ENCODE peak calls at places on chromosomes 2 and 18, in seven cellular contexts. One of them, this sample, is unnamed.

GRCh38 chr2:29765711-29766110 is 155.7 kb downstream of the ALK start:
- DNase-seq in neuronal stem cell: no peak
- DNase-seq in IMR-90: peak; percentile 60
- DNase-seq in H1: no peak
- DNase-seq in trophoblast cell: no peak
- DNase-seq in mesenchymal stem cell: no peak
- DNase-seq in mesendoderm: no peak
- DNase-seq in this sample: no peak

GRCh38 chr2:239223330-239224248 is 177.2 kb downstream of the HDAC4 start:
- DNase-seq in IMR-90: peak; percentile 53
- DNase-seq in trophoblast cell: no peak
- DNase-seq in H1: no peak
- DNase-seq in mesendoderm: no peak
- DNase-seq in mesenchymal stem cell: no peak
- DNase-seq in neuronal stem cell: no peak
- DNase-seq in this sample: no peak

GRCh38 chr2:147756103-147756502 is 88.7 kb upstream of the ACVR2A start:
- DNase-seq in mesenchymal stem cell: no peak
- DNase-seq in neuronal stem cell: no peak
- DNase-seq in H1: no peak
- DNase-seq in IMR-90: no peak
- DNase-seq in trophoblast cell: no peak
- DNase-seq in mesendoderm: no peak
- DNase-seq in this sample: peak; percentile 33

GRCh38 chr2:176527141-176527901 is 258.1 kb downstream of the MTX2 start:
- DNase-seq in mesendoderm: no peak
- DNase-seq in neuronal stem cell: no peak
- DNase-seq in IMR-90: no peak
- DNase-seq in trophoblast cell: no peak
- DNase-seq in mesenchymal stem cell: no peak
- DNase-seq in H1: no peak
- DNase-seq in this sample: no peak

GRCh38 chr18:58116815-58117214 is 72.8 kb downstream of the NEDD4L start:
- DNase-seq in H1: no peak
- DNase-seq in mesendoderm: no peak
- DNase-seq in mesenchymal stem cell: no peak
- DNase-seq in IMR-90: no peak
- DNase-seq in neuronal stem cell: no peak
- DNase-seq in trophoblast cell: no peak
- DNase-seq in this sample: no peak

GRCh38 chr2:44981714-44982108 is 27.5 kb downstream of the SIX2 start:
- DNase-seq in trophoblast cell: peak; percentile 44
- DNase-seq in mesenchymal stem cell: peak; percentile 63
- DNase-seq in IMR-90: peak; percentile 73
- DNase-seq in H1: peak; percentile 93
- DNase-seq in neuronal stem cell: peak; percentile 80
- DNase-seq in mesendoderm: peak; percentile 77
- DNase-seq in this sample: peak; percentile 76

GRCh38 chr2:42947809-42948595 is 155.6 kb upstream of the HAAO start:
- DNase-seq in mesenchymal stem cell: no peak
- DNase-seq in trophoblast cell: no peak
- DNase-seq in H1: no peak
- DNase-seq in neuronal stem cell: no peak
- DNase-seq in mesendoderm: no peak
- DNase-seq in IMR-90: no peak
- DNase-seq in this sample: no peak

GRCh38 chr2:232438951-232439757 is 16.8 kb upstream of the ALPI start:
- DNase-seq in mesendoderm: no peak
- DNase-seq in H1: peak; percentile 71
- DNase-seq in IMR-90: no peak
- DNase-seq in trophoblast cell: peak; percentile 30
- DNase-seq in mesenchymal stem cell: peak; percentile 12
- DNase-seq in neuronal stem cell: no peak
- DNase-seq in this sample: peak; percentile 63

GRCh38 chr2:152221870-152222269 is 46.3 kb upstream of the STAM2 start:
- DNase-seq in mesenchymal stem cell: peak; percentile 74
- DNase-seq in mesendoderm: no peak
- DNase-seq in trophoblast cell: no peak
- DNase-seq in neuronal stem cell: no peak
- DNase-seq in IMR-90: peak; percentile 76
- DNase-seq in H1: no peak
- DNase-seq in this sample: no peak

GRCh38 chr2:144239306-144239705 is 280.6 kb downstream of the ZEB2 start:
- DNase-seq in mesenchymal stem cell: no peak
- DNase-seq in IMR-90: no peak
- DNase-seq in H1: no peak
- DNase-seq in trophoblast cell: no peak
- DNase-seq in neuronal stem cell: no peak
- DNase-seq in mesendoderm: no peak
- DNase-seq in this sample: no peak

GRCh38 chr18:49345931-49346696 is 114.3 kb downstream of the DYM start:
- DNase-seq in H1: no peak
- DNase-seq in mesendoderm: no peak
- DNase-seq in mesenchymal stem cell: no peak
- DNase-seq in trophoblast cell: no peak
- DNase-seq in neuronal stem cell: no peak
- DNase-seq in IMR-90: peak; percentile 53
- DNase-seq in this sample: no peak

DNA sequence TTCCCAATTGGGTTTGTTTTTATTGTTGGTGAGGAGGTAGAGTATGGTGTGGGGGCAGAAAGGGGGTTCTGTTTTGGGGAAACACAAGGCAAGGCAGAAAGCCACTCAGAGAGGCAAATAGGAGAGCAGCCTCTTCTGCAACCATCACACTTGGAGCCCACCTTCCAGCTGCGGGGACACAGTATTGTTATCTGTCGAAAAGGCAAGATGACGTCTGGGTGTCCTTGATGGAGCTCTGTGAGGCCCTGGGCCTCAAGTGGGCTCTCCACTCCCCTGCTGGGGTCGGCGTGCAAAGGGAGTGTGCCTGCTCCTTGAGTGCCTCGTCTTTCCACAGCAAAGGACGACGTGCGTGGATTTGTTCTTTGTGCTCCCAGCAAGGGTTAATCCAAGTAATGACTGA is 227.6 kb downstream of the ANAPC1 start:
- DNase-seq in mesenchymal stem cell: no peak
- DNase-seq in mesendoderm: no peak
- DNase-seq in neuronal stem cell: no peak
- DNase-seq in trophoblast cell: no peak
- DNase-seq in H1: no peak
- DNase-seq in IMR-90: no peak
- DNase-seq in this sample: no peak
- H4K8ac ChIP-seq in mesenchymal stem cell: no peak overlapping the region
- H4K8ac ChIP-seq in mesendoderm: no peak overlapping the region
- H4K8ac ChIP-seq in neuronal stem cell: no peak overlapping the region
- H4K8ac ChIP-seq in trophoblast cell: no peak overlapping the region
- H4K8ac ChIP-seq in H1: no peak overlapping the region
- H4K8ac ChIP-seq in IMR-90: no peak overlapping the region
- H4K8ac ChIP-seq in this sample: no peak overlapping the region

DNA sequence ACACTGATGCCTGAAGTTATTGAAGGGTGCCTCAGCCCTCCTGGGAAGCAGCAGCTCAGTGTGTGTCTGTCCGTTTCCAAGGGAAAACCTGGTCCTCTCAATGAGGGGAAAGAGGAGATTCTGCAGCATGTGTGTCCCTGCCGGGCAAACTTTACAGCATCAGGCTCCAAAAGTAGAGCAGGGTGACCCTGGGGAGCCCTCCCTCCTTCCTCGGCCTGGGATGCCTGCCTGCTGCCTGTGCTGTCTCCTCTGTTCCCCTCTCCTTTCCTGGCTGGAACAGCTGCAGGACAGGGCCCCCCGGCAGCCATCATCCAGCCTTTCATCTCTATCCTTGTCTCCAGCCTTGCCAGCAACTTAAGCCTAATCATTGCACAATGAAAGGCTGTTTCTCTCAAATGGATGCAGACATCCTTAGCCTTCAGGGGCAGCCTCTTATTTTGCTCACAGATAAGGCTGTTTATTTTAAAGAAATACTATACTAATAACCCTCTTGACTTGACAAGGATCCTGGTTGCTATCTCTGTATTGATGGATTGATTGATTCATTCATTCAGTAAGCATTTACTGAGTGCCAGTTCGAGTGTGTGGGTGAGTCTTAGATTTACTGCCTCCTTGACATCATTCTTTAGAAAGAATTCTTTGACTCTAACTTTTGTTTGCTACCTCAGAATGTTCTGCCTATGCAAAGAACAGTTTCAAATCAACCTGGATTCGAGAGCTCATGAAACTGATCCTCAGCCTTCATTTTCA is 40.6 kb upstream of the EDAR start:
- DNase-seq in trophoblast cell: no peak
- DNase-seq in mesenchymal stem cell: no peak
- DNase-seq in mesendoderm: no peak
- DNase-seq in H1: no peak
- DNase-seq in neuronal stem cell: no peak
- DNase-seq in IMR-90: no peak
- DNase-seq in this sample: no peak
- H2AK5ac ChIP-seq in trophoblast cell: no peak overlapping the region
- H2AK5ac ChIP-seq in mesenchymal stem cell: no peak overlapping the region
- H2AK5ac ChIP-seq in mesendoderm: no peak overlapping the region
- H2AK5ac ChIP-seq in H1: no peak overlapping the region
- H2AK5ac ChIP-seq in neuronal stem cell: no peak overlapping the region
- H2AK5ac ChIP-seq in IMR-90: no peak overlapping the region
- H2AK5ac ChIP-seq in this sample: no peak overlapping the region

GRCh38 chr2:32849456-32850194 is 97.1 kb upstream of the LTBP1 start:
- DNase-seq in H1: no peak
- DNase-seq in mesenchymal stem cell: no peak
- DNase-seq in IMR-90: no peak
- DNase-seq in trophoblast cell: no peak
- DNase-seq in mesendoderm: no peak
- DNase-seq in neuronal stem cell: no peak
- DNase-seq in this sample: no peak
- H4K8ac ChIP-seq in H1: no peak overlapping the region
- H4K8ac ChIP-seq in mesenchymal stem cell: no peak overlapping the region
- H4K8ac ChIP-seq in IMR-90: no peak overlapping the region
- H4K8ac ChIP-seq in trophoblast cell: no peak overlapping the region
- H4K8ac ChIP-seq in mesendoderm: no peak overlapping the region
- H4K8ac ChIP-seq in neuronal stem cell: no peak overlapping the region
- H4K8ac ChIP-seq in this sample: no peak overlapping the region

DNA sequence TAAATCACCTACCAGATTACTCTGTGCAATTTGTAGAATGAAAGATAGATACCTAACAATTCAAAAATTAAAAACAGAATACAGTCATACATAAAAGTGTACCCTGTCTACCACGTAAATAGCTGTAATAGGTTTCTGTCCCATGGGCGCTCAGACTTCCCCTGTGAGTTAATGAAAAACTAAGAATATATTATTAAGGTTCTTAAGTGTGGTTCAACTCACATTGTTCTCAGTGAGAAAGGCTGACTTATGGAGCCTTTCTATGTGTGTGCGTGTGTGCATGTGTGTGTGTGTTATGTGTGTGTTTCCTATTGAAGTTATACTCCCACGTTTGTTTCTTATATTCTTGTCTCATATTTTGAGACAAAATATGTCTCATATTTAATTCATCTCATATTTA is 114.6 kb upstream of the CD302 start:
- DNase-seq in H1: no peak
- DNase-seq in IMR-90: no peak
- DNase-seq in mesendoderm: no peak
- DNase-seq in mesenchymal stem cell: no peak
- DNase-seq in neuronal stem cell: no peak
- DNase-seq in trophoblast cell: no peak
- DNase-seq in this sample: no peak
- H2AK5ac ChIP-seq in H1: no peak overlapping the region
- H2AK5ac ChIP-seq in IMR-90: no peak overlapping the region
- H2AK5ac ChIP-seq in mesendoderm: no peak overlapping the region
- H2AK5ac ChIP-seq in mesenchymal stem cell: no peak overlapping the region
- H2AK5ac ChIP-seq in neuronal stem cell: no peak overlapping the region
- H2AK5ac ChIP-seq in trophoblast cell: no peak overlapping the region
- H2AK5ac ChIP-seq in this sample: no peak overlapping the region

DNA sequence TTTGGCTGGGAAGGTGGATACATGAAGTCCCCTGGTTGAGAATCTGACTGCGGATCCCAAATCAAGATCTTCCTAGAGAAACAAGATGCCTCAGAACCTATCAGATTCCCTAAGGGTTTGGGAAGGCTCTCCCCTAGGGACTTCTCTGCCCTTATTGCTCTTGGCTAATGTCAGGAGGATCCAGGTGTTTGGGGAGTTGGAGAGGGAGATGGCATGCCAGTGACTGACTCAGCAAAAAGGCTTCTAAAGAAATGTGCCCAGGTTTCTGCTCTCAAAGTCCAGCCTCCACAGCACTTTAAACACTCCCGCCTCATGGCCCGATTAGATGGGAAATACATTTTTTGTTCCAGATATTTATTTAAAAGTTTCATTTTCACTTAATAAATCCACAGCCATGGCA is 156.5 kb downstream of the OSR1 start:
- DNase-seq in mesendoderm: no peak
- DNase-seq in trophoblast cell: no peak
- DNase-seq in neuronal stem cell: no peak
- DNase-seq in mesenchymal stem cell: no peak
- DNase-seq in IMR-90: no peak
- DNase-seq in H1: no peak
- DNase-seq in this sample: no peak
- H4K8ac ChIP-seq in mesendoderm: no peak overlapping the region
- H4K8ac ChIP-seq in trophoblast cell: no peak overlapping the region
- H4K8ac ChIP-seq in neuronal stem cell: no peak overlapping the region
- H4K8ac ChIP-seq in mesenchymal stem cell: no peak overlapping the region
- H4K8ac ChIP-seq in IMR-90: no peak overlapping the region
- H4K8ac ChIP-seq in H1: no peak overlapping the region
- H4K8ac ChIP-seq in this sample: no peak overlapping the region

GRCh38 chr18:35039633-35040032 is 1.6 kb upstream of the MAPRE2 start:
- DNase-seq in neuronal stem cell: no peak
- DNase-seq in IMR-90: peak; percentile 22
- DNase-seq in mesendoderm: no peak
- DNase-seq in H1: no peak
- DNase-seq in mesenchymal stem cell: no peak
- DNase-seq in trophoblast cell: no peak
- DNase-seq in this sample: no peak

GRCh38 chr18:35040638-35040987 is 600 bp upstream of the MAPRE2 start:
- DNase-seq in neuronal stem cell: no peak
- DNase-seq in trophoblast cell: no peak
- DNase-seq in mesendoderm: no peak
- DNase-seq in mesenchymal stem cell: no peak
- DNase-seq in IMR-90: no peak
- DNase-seq in H1: no peak
- DNase-seq in this sample: no peak

GRCh38 chr18:35038029-35038428 is 3.2 kb upstream of the MAPRE2 start:
- DNase-seq in trophoblast cell: no peak
- DNase-seq in H1: no peak
- DNase-seq in mesendoderm: no peak
- DNase-seq in neuronal stem cell: no peak
- DNase-seq in mesenchymal stem cell: no peak
- DNase-seq in IMR-90: no peak
- DNase-seq in this sample: no peak

GRCh38 chr18:35040988-35041751 is at the start of gene MAPRE2:
- DNase-seq in mesenchymal stem cell: peak; percentile 98
- DNase-seq in H1: peak; percentile 99
- DNase-seq in trophoblast cell: peak; percentile 98
- DNase-seq in neuronal stem cell: peak; percentile 98
- DNase-seq in mesendoderm: peak; percentile 99
- DNase-seq in IMR-90: peak; percentile 96
- DNase-seq in this sample: peak; percentile 99

GRCh38 chr18:35038881-35039491 is 2.2 kb upstream of the MAPRE2 start:
- DNase-seq in H1: no peak
- DNase-seq in trophoblast cell: no peak
- DNase-seq in mesenchymal stem cell: no peak
- DNase-seq in mesendoderm: no peak
- DNase-seq in neuronal stem cell: no peak
- DNase-seq in IMR-90: no peak
- DNase-seq in this sample: no peak
- H2AK5ac ChIP-seq in H1: no peak overlapping the region
- H2AK5ac ChIP-seq in trophoblast cell: no peak overlapping the region
- H2AK5ac ChIP-seq in mesenchymal stem cell: no peak overlapping the region
- H2AK5ac ChIP-seq in mesendoderm: no peak overlapping the region
- H2AK5ac ChIP-seq in neuronal stem cell: no peak overlapping the region
- H2AK5ac ChIP-seq in IMR-90: no peak overlapping the region
- H2AK5ac ChIP-seq in this sample: no peak overlapping the region

This sample was measured in H9.